ENCODE peak calls at places on chromosomes 3 and 15, in eight cellular contexts. R is cardiac muscle cell, F is lower lobe of right lung, L is astrocyte, Y is left lung, Q is neuronal stem cell, A is Panc1, U is mammary epithelial cell. G is an unnamed sample.

GRCh38 chr3:138078901-138079344 is 36.5 kb downstream of the DZIP1L start:
- DNase-seq in Q (no peak), U (peak; percentile 99), L (peak; percentile 96), Y (no peak), R (peak; percentile 94), A (no peak), F (no peak), G (no peak)

GRCh38 chr15:60299452-60300047 is 98.2 kb downstream of the ANXA2 start:
- DNase-seq in Y (no peak), F (no peak), U (peak; percentile 56), Q (no peak), L (peak; percentile 23), A (no peak), R (peak; percentile 34), G (peak; percentile 74)

GRCh38 chr3:11642455-11643162 is 1.1 kb downstream of the VGLL4 start:
- DNase-seq in A (no peak), Q (peak; percentile 29), R (peak; percentile 91), L (peak; percentile 70), Y (peak; percentile 93), F (peak; percentile 82), U (peak; percentile 53), G (peak; percentile 66)

GRCh38 chr3:126389112-126389791 is 5.5 kb upstream of the CFAP100 start:
- DNase-seq in L (peak; percentile 59), U (peak; percentile 69), F (peak; percentile 97), A (peak; percentile 46), Y (peak; percentile 94), R (peak; percentile 94), Q (peak; percentile 89), G (peak; percentile 92)

GRCh38 chr3:31448035-31448881 is 84.5 kb upstream of the STT3B start:
- DNase-seq in L (no peak), F (peak; percentile 50), U (peak; percentile 27), Q (no peak), R (peak; percentile 37), Y (peak; percentile 63), A (no peak), G (peak; percentile 34)

GRCh38 chr3:30644615-30645014 is 38.2 kb downstream of the TGFBR2 start:
- DNase-seq in R (peak; percentile 77), Q (no peak), U (no peak), F (no peak), Y (no peak), A (no peak), L (peak; percentile 76), G (no peak)

GRCh38 chr3:172174396-172175253 is 135.2 kb downstream of the FNDC3B start:
- DNase-seq in Y (no peak), F (no peak), U (no peak), R (no peak), Q (no peak), A (no peak), L (peak; percentile 50), G (peak; percentile 56)

GRCh38 chr15:51227967-51228783 is 110.2 kb downstream of the CYP19A1 start:
- DNase-seq in Q (no peak), L (peak; percentile 85), R (peak; percentile 83), Y (peak; percentile 76), U (peak; percentile 80), F (no peak), A (no peak), G (no peak)

GRCh38 chr15:96285306-96285705 is 45.2 kb upstream of the NR2F2 start:
- DNase-seq in F (no peak), A (no peak), U (no peak), Y (no peak), R (peak; percentile 88), Q (no peak), L (peak; percentile 100), G (no peak)

GRCh38 chr15:74445816-74446763 is 12.3 kb upstream of the SEMA7A start:
- DNase-seq in Y (no peak), Q (no peak), R (no peak), A (no peak), L (peak; percentile 24), U (no peak), F (no peak), G (no peak)
- H3K36me3 ChIP-seq in Y (peaks cover 68% of the 10 kb centered on the region), Q (peaks cover 68% of the 10 kb centered on the region), R (peaks cover 32% of the 10 kb centered on the region), A (peaks cover 5% of the 10 kb centered on the region), L (peaks cover 19% of the 10 kb centered on the region), U (peaks cover 5% of the 10 kb centered on the region), F (peaks cover 64% of the 10 kb centered on the region), G (peaks cover 61% of the 10 kb centered on the region)

DNA sequence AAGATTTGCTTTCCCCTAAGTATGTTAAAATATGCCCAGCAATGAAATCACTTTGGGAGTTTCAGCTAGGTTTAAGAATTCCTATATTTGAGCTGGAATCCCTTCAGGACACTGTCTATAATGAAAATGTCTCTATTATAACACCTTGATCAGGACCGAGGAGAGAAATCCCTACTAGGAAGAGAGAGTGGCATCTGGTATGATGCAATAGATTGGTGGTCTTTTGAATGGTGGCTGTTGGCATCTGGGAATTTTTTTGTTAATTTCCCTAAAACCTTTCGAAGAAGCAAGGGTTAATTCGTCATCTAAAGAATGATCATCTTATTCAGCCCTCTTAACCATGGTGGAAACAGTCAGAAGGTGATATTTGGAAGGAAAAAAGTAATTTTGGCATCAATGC is 43.0 kb downstream of the TIGIT start:
- DNase-seq in R (no peak), L (no peak), A (no peak), F (no peak), Q (no peak), Y (no peak), U (no peak), G (no peak)
- H3K27me3 ChIP-seq in R (no peaks in the 10 kb centered on the region), L (no peaks in the 10 kb centered on the region), A (no peaks in the 10 kb centered on the region), F (no peaks in the 10 kb centered on the region), Q (no peaks in the 10 kb centered on the region), Y (no peaks in the 10 kb centered on the region), U (no peaks in the 10 kb centered on the region), G (no peaks in the 10 kb centered on the region)

DNA sequence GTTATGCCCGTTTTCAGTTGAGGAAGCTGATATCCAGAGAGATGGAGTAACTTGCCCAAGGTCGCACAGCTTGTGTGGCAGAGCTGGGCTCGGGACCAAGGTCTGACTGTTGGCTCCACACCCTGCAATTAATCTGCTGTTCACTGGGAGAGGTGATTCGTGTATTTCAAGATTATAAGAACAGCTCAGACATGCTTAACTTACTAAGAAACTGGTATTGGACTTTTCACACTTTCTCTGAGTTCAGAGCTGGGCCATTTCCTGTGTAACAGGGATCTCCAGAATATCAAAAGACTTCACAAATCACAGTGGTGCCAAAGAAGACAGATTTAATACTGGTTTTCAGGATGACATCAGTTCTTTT is 156.8 kb upstream of the UBE2E1 start:
- DNase-seq in Q (no peak), A (no peak), Y (no peak), R (no peak), F (no peak), U (peak; percentile 64), L (no peak), G (no peak)
- H3K4me1 ChIP-seq in Q (no peaks in the 10 kb centered on the region), A (peaks cover 21% of the 10 kb centered on the region), Y (no peaks in the 10 kb centered on the region), R (no peaks in the 10 kb centered on the region), F (peaks cover 5% of the 10 kb centered on the region), U (peaks cover 34% of the 10 kb centered on the region), L (peaks cover 21% of the 10 kb centered on the region), G (peaks cover 18% of the 10 kb centered on the region)

GRCh38 chr3:121661376-121661775 is 673 bp upstream of the HCLS1 start:
- DNase-seq in R (no peak), Q (no peak), F (no peak), Y (no peak), U (peak; percentile 65), A (no peak), L (no peak), G (no peak)

GRCh38 chr3:121660356-121661171 is at the start of gene HCLS1:
- DNase-seq in Y (peak; percentile 85), R (peak; percentile 16), F (peak; percentile 74), L (no peak), U (no peak), A (no peak), Q (no peak), G (peak; percentile 24)

GRCh38 chr3:121658716-121659435 is 1.8 kb downstream of the HCLS1 start:
- DNase-seq in R (no peak), Y (no peak), A (no peak), Q (no peak), U (no peak), F (no peak), L (no peak), G (no peak)

GRCh38 chr3:121663171-121663847 is 2.6 kb upstream of the HCLS1 start:
- DNase-seq in R (no peak), L (no peak), U (no peak), Y (no peak), Q (no peak), F (no peak), A (no peak), G (no peak)

DNA sequence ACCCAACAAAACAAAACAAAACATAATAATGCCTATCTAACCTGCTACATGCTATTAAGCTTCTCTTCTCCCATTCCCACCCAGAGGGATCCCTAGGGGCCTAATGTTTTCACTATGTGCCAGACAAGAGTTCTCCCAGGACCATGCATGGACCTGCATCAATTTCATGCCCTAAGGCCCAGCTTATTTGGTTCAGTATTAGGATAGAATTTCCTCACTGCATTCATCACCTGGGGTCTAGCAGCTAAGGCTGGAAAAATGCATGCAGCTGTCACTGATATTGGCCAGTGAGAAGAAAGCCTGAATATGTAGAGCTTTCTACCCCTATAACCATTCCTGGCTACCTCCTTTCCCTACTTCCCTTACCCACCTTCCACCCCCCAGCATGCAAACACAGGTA is 2.0 kb upstream of the HCLS1 start:
- DNase-seq in U (no peak), L (no peak), R (no peak), Y (no peak), F (no peak), Q (no peak), A (no peak), G (no peak)
- H3K36me3 ChIP-seq in U (peaks cover 16% of the 10 kb centered on the region), L (peaks cover 35% of the 10 kb centered on the region), R (peaks cover 37% of the 10 kb centered on the region), Y (peaks cover 64% of the 10 kb centered on the region), F (peaks cover 56% of the 10 kb centered on the region), Q (peaks cover 52% of the 10 kb centered on the region), A (peaks cover 11% of the 10 kb centered on the region), G (peaks cover 42% of the 10 kb centered on the region)

GRCh38 chr3:129662230-129662629 is 55.8 kb upstream of the PLXND1 start:
- DNase-seq in A (no peak), R (peak; percentile 25), F (no peak), L (peak; percentile 27), Y (no peak), Q (no peak), U (peak; percentile 29), G (no peak)
- H3K27me3 ChIP-seq in A (no peaks in the 10 kb centered on the region), R (no peaks in the 10 kb centered on the region), F (no peaks in the 10 kb centered on the region), L (no peaks in the 10 kb centered on the region), Y (no peaks in the 10 kb centered on the region), Q (no peaks in the 10 kb centered on the region), U (no peaks in the 10 kb centered on the region), G (no peaks in the 10 kb centered on the region)

GRCh38 chr15:69912116-69912515 is 185.6 kb downstream of the TLE3 start:
- DNase-seq in R (no peak), Y (no peak), L (no peak), U (no peak), A (no peak), F (no peak), Q (no peak), G (no peak)

GRCh38 chr15:69916169-69916785 is 181.4 kb downstream of the TLE3 start:
- DNase-seq in F (no peak), R (no peak), L (no peak), A (no peak), Q (no peak), U (no peak), Y (no peak), G (no peak)

GRCh38 chr15:69910511-69910910 is 187.2 kb downstream of the TLE3 start:
- DNase-seq in R (no peak), Q (no peak), U (no peak), A (no peak), Y (no peak), F (no peak), L (no peak), G (no peak)

GRCh38 chr15:69919816-69920215 is 177.9 kb downstream of the TLE3 start:
- DNase-seq in F (no peak), A (no peak), Y (no peak), L (no peak), R (no peak), U (no peak), Q (peak; percentile 77), G (peak; percentile 28)

GRCh38 chr15:69914960-69915359 is 182.8 kb downstream of the TLE3 start:
- DNase-seq in A (no peak), R (no peak), Y (no peak), L (no peak), F (no peak), Q (no peak), U (no peak), G (no peak)
- H3K4me1 ChIP-seq in A (no peaks in the 10 kb centered on the region), R (no peaks in the 10 kb centered on the region), Y (no peaks in the 10 kb centered on the region), L (no peaks in the 10 kb centered on the region), F (no peaks in the 10 kb centered on the region), Q (peaks cover 5% of the 10 kb centered on the region), U (no peaks in the 10 kb centered on the region), G (no peaks in the 10 kb centered on the region)